ENCODE peak calls at places on chromosomes 5 and 9, in seven cellular contexts. I is gastrocnemius medialis, V is upper lobe of left lung, H is GM12892, J is ovary, C is breast epithelium, W is Peyer's patch. M is an unnamed sample.

GRCh38 chr9:96412174-96412913 is 5.8 kb downstream of the ZNF367 start:
- DNase-seq in I (no peak), V (no peak), H (no peak), J (no peak), C (no peak), W (no peak), M (no peak)

GRCh38 chr5:40224421-40224820 is 455.3 kb upstream of the PTGER4 start:
- DNase-seq in I (no peak), V (no peak), H (no peak), J (no peak), C (no peak), W (no peak), M (no peak)

GRCh38 chr9:93955356-93956182 is 414 bp upstream of the BARX1 start:
- DNase-seq in I (no peak), V (no peak), H (no peak), J (no peak), C (no peak), W (no peak), M (no peak)

GRCh38 chr5:151480384-151480783 is 33.0 kb downstream of the SLC36A1 start:
- DNase-seq in I (no peak), V (no peak), H (no peak), J (no peak), C (no peak), W (no peak), M (no peak)

GRCh38 chr5:136199408-136199807 is 6.4 kb upstream of the SMIM32 start:
- DNase-seq in I (no peak), V (no peak), H (no peak), J (no peak), C (no peak), W (no peak), M (no peak)

GRCh38 chr5:102561894-102562760 is 63.3 kb upstream of the SLCO6A1 start:
- DNase-seq in I (no peak), V (no peak), H (no peak), J (no peak), C (no peak), W (no peak), M (no peak)

GRCh38 chr5:143986567-143987242 is 174.7 kb downstream of the HMHB1 start:
- DNase-seq in I (no peak), V (no peak), H (no peak), J (no peak), C (no peak), W (no peak), M (no peak)

GRCh38 chr5:159616967-159617366 is 286.7 kb upstream of the IL12B start:
- DNase-seq in I (no peak), V (no peak), H (no peak), J (no peak), C (no peak), W (no peak), M (no peak)

GRCh38 chr9:113711251-113711650 is 164.9 kb upstream of the ZNF618 start:
- DNase-seq in I (no peak), V (no peak), H (no peak), J (no peak), C (no peak), W (no peak), M (no peak)

DNA sequence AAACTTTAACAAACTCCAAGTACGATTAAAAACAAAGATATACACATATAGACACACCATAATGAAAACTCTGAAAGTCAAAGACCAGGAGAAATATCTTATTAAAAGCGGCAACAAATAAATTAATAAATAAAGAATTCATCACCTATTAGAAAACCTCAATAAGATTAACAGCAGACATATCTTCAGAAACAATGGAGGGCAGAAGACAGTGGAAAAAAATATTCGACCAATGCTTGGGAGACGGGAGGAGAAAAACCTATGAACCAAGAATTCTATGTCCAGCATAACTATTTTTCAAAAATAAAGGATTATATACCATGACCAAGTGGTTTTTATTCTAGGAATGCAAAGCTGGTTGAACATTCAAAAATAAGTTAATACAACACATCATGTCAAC is 578.6 kb upstream of the CCNG1 start:
- DNase-seq in I (no peak), V (no peak), H (no peak), J (no peak), C (no peak), W (no peak), M (no peak)
- TF ChIP-seq POLR2A in I (no peak), V (no peak), H (no peak), J (no peak), C (no peak), W (no peak), M (no peak)

GRCh38 chr5:178434016-178434761 is 156.0 kb downstream of the COL23A1 start:
- DNase-seq in I (no peak), V (no peak), H (no peak), J (no peak), C (no peak), W (peak; percentile 6), M (no peak)

GRCh38 chr5:178437296-178438075 is 152.7 kb downstream of the COL23A1 start:
- DNase-seq in I (no peak), V (no peak), H (no peak), J (no peak), C (no peak), W (no peak), M (no peak)

GRCh38 chr5:178435321-178436238 is 154.6 kb downstream of the COL23A1 start:
- DNase-seq in I (no peak), V (no peak), H (no peak), J (no peak), C (no peak), W (peak; percentile 10), M (no peak)

GRCh38 chr5:178434851-178435250 is 155.3 kb downstream of the COL23A1 start:
- DNase-seq in I (no peak), V (no peak), H (no peak), J (no peak), C (no peak), W (peak; percentile 12), M (no peak)

GRCh38 chr5:178436326-178436940 is 153.8 kb downstream of the COL23A1 start:
- DNase-seq in I (no peak), V (no peak), H (no peak), J (no peak), C (no peak), W (peak; percentile 9), M (no peak)
- TF ChIP-seq POLR2A in I (no peak), V (no peak), H (no peak), J (no peak), C (no peak), W (no peak), M (no peak)

GRCh38 chr5:154712518-154713437 is 42.4 kb upstream of the LARP1 start:
- DNase-seq in I (no peak), V (peak; percentile 89), H (no peak), J (no peak), C (no peak), W (no peak), M (no peak)
- TF ChIP-seq POLR2A in I (no peak), V (peak; percentile 49), H (no peak), J (no peak), C (no peak), W (peak; percentile 59), M (no peak)

GRCh38 chr5:66551920-66552319 is 44.3 kb upstream of the MAST4 start:
- DNase-seq in I (no peak), V (no peak), H (no peak), J (no peak), C (no peak), W (no peak), M (no peak)

GRCh38 chr5:66554884-66555283 is 41.3 kb upstream of the MAST4 start:
- DNase-seq in I (no peak), V (no peak), H (no peak), J (no peak), C (no peak), W (no peak), M (no peak)

GRCh38 chr5:66554211-66554610 is 42.0 kb upstream of the MAST4 start:
- DNase-seq in I (no peak), V (peak; percentile 38), H (peak; percentile 9), J (no peak), C (no peak), W (peak; percentile 72), M (no peak)

GRCh38 chr5:66553368-66553912 is 42.8 kb upstream of the MAST4 start:
- DNase-seq in I (no peak), V (no peak), H (no peak), J (no peak), C (no peak), W (no peak), M (no peak)

GRCh38 chr5:66551338-66551737 is 44.9 kb upstream of the MAST4 start:
- DNase-seq in I (no peak), V (no peak), H (no peak), J (no peak), C (no peak), W (no peak), M (no peak)
- TF ChIP-seq POLR2A in I (no peak), V (no peak), H (no peak), J (no peak), C (no peak), W (no peak), M (no peak)

GRCh38 chr5:94111209-94112004 is 370.0 kb upstream of the POU5F2 start:
- DNase-seq in I (peak; percentile 84), V (peak; percentile 97), H (peak; percentile 68), J (peak; percentile 93), C (peak; percentile 95), W (peak; percentile 95), M (peak; percentile 98)
- TF ChIP-seq POLR2A in I (peak; percentile 54), V (peak; percentile 76), H (peak; percentile 58), J (peak; percentile 65), C (peak; percentile 75), W (peak; percentile 50), M (peak; percentile 58)

GRCh38 chr5:172662596-172662995 is 21.5 kb downstream of the NEURL1B start:
- DNase-seq in I (no peak), V (no peak), H (no peak), J (no peak), C (no peak), W (no peak), M (no peak)
- TF ChIP-seq POLR2A in I (no peak), V (no peak), H (no peak), J (no peak), C (no peak), W (no peak), M (no peak)

GRCh38 chr5:134873494-134873893 is 677 bp upstream of the TXNDC15 start:
- DNase-seq in I (no peak), V (no peak), H (no peak), J (no peak), C (no peak), W (no peak), M (no peak)

GRCh38 chr5:134874831-134875655 is 872 bp downstream of the TXNDC15 start:
- DNase-seq in I (peak; percentile 48), V (peak; percentile 58), H (peak; percentile 29), J (peak; percentile 51), C (no peak), W (peak; percentile 46), M (no peak)

GRCh38 chr5:134878403-134878802 is 4.2 kb downstream of the TXNDC15 start:
- DNase-seq in I (no peak), V (peak; percentile 81), H (no peak), J (no peak), C (no peak), W (no peak), M (no peak)

GRCh38 chr5:134877159-134877558 is 3.0 kb downstream of the TXNDC15 start:
- DNase-seq in I (no peak), V (no peak), H (peak; percentile 42), J (no peak), C (no peak), W (no peak), M (no peak)

GRCh38 chr5:134873987-134874830 is at the start of gene TXNDC15:
- DNase-seq in I (peak; percentile 79), V (peak; percentile 93), H (peak; percentile 78), J (peak; percentile 87), C (peak; percentile 85), W (peak; percentile 83), M (peak; percentile 90)
- TF ChIP-seq POLR2A in I (no peak), V (peak; percentile 86), H (peak; percentile 95), J (peak; percentile 45), C (peak; percentile 35), W (peak; percentile 60), M (peak; percentile 63)

GRCh38 chr5:137834498-137834897 is 33.2 kb upstream of the MYOT start:
- DNase-seq in I (no peak), V (no peak), H (no peak), J (no peak), C (no peak), W (no peak), M (no peak)
- TF ChIP-seq POLR2A in I (no peak), V (no peak), H (no peak), J (no peak), C (no peak), W (no peak), M (no peak)